ENCODE peak calls at places on chromosomes 7 and 10, in seven cellular contexts. B, V, L, Z, C, I and Q are unnamed samples.

GRCh38 chr7:33108591-33108930 is 643 bp downstream of the RP9 start:
- DNase-seq in C (no peak), V (no peak), I (no peak), L (peak; percentile 11), Z (peak; percentile 28), B (peak; percentile 61), Q (no peak)

GRCh38 chr7:27714831-27715444 is 25.0 kb upstream of the TAX1BP1 start:
- DNase-seq in C (no peak), L (peak; percentile 31), I (peak; percentile 86), B (no peak), V (peak; percentile 23), Z (no peak), Q (peak; percentile 89)

GRCh38 chr7:149751058-149751775 is 22.2 kb downstream of the ZNF467 start:
- DNase-seq in V (no peak), C (no peak), B (no peak), I (no peak), Z (no peak), L (no peak), Q (no peak)

GRCh38 chr10:132520147-132520811 is 17.3 kb upstream of the INPP5A start:
- DNase-seq in V (peak; percentile 67), I (no peak), Z (peak; percentile 66), B (no peak), C (peak; percentile 75), L (peak; percentile 71), Q (peak; percentile 72)

GRCh38 chr7:39130740-39131538 is 153.2 kb downstream of the POU6F2 start:
- DNase-seq in I (no peak), B (no peak), L (no peak), V (no peak), Z (peak; percentile 22), C (no peak), Q (no peak)

GRCh38 chr7:95871078-95871848 is 98.9 kb downstream of the DYNC1I1 start:
- DNase-seq in V (peak; percentile 60), I (peak; percentile 43), L (peak; percentile 65), B (peak; percentile 65), C (peak; percentile 7), Z (peak; percentile 59), Q (peak; percentile 68)

GRCh38 chr7:28293529-28293835 is 112.9 kb upstream of the JAZF1 start:
- DNase-seq in I (no peak), Z (no peak), V (no peak), C (no peak), B (peak; percentile 19), L (no peak), Q (no peak)

GRCh38 chr7:34750209-34750608 is 92.2 kb downstream of the NPSR1 start:
- DNase-seq in I (no peak), B (no peak), Z (no peak), C (no peak), V (no peak), L (no peak), Q (no peak)

GRCh38 chr7:5681423-5681822 is 100.0 kb downstream of the RNF216 start:
- DNase-seq in B (peak; percentile 25), V (no peak), I (no peak), L (peak; percentile 51), Z (no peak), C (no peak), Q (no peak)

GRCh38 chr7:42152353-42153205 is 84.4 kb downstream of the GLI3 start:
- DNase-seq in Z (no peak), B (no peak), I (no peak), V (no peak), C (no peak), L (no peak), Q (no peak)

GRCh38 chr7:50803359-50804337 is 21.0 kb upstream of the GRB10 start:
- DNase-seq in I (no peak), Z (no peak), C (no peak), L (no peak), B (no peak), V (peak; percentile 34), Q (peak; percentile 49)

GRCh38 chr7:26988975-26989374 is 106.8 kb downstream of the HOXA1 start:
- DNase-seq in Z (no peak), C (no peak), B (no peak), V (no peak), L (no peak), I (no peak), Q (no peak)

GRCh38 chr7:657565-658119 is 68.9 kb upstream of the DNAAF5 start:
- DNase-seq in B (peak; percentile 79), V (peak; percentile 11), Z (peak; percentile 49), C (peak; percentile 16), L (peak; percentile 40), I (no peak), Q (peak; percentile 65)

GRCh38 chr7:94396044-94396443 is 1.3 kb downstream of the COL1A2 start:
- DNase-seq in V (peak; percentile 89), C (no peak), B (no peak), Z (peak; percentile 62), L (peak; percentile 83), I (no peak), Q (peak; percentile 87)

GRCh38 chr10:61882621-61883375 is 18.7 kb upstream of the ARID5B start:
- DNase-seq in I (no peak), Z (no peak), C (peak; percentile 51), L (no peak), V (peak; percentile 66), B (no peak), Q (no peak)

GRCh38 chr10:132408367-132408781 is 11.4 kb downstream of the PWWP2B start:
- DNase-seq in I (no peak), C (no peak), V (no peak), Z (peak; percentile 71), L (no peak), B (peak; percentile 39), Q (no peak)

GRCh38 chr7:98879198-98879988 is 1.1 kb downstream of the TRRAP start:
- DNase-seq in V (peak; percentile 14), Z (peak; percentile 62), I (peak; percentile 72), C (no peak), B (peak; percentile 29), L (no peak), Q (no peak)

GRCh38 chr7:137086896-137087295 is 218.4 kb downstream of the CHRM2 start:
- DNase-seq in I (no peak), B (no peak), Z (no peak), C (no peak), V (no peak), L (no peak), Q (no peak)

GRCh38 chr7:98777051-98777450 is 92.8 kb downstream of the TMEM130 start:
- DNase-seq in Z (peak; percentile 37), I (no peak), V (no peak), L (no peak), C (no peak), B (no peak), Q (no peak)

GRCh38 chr10:97538401-97538800 is 34.2 kb upstream of the ANKRD2 start:
- DNase-seq in I (no peak), B (no peak), Z (no peak), C (no peak), L (no peak), V (peak; percentile 45), Q (no peak)

GRCh38 chr7:47952224-47952623 is 4.0 kb upstream of the PKD1L1 start:
- DNase-seq in V (no peak), I (no peak), C (no peak), Z (no peak), B (no peak), L (no peak), Q (no peak)

GRCh38 chr7:47951374-47951773 is 3.1 kb upstream of the PKD1L1 start:
- DNase-seq in C (no peak), L (no peak), V (no peak), Z (no peak), I (peak; percentile 37), B (no peak), Q (no peak)

GRCh38 chr7:47949703-47950102 is 1.4 kb upstream of the PKD1L1 start:
- DNase-seq in B (no peak), V (no peak), Z (no peak), L (no peak), C (no peak), I (no peak), Q (no peak)

GRCh38 chr7:47948096-47948790 is at the start of gene PKD1L1:
- DNase-seq in I (no peak), Z (no peak), B (no peak), L (no peak), C (no peak), V (no peak), Q (no peak)

GRCh38 chr7:47950714-47951113 is 2.4 kb upstream of the PKD1L1 start:
- DNase-seq in L (no peak), B (no peak), I (no peak), Z (peak; percentile 86), V (no peak), C (no peak), Q (peak; percentile 57)
- TF ChIP-seq CTCF in L (no peak), B (no peak), I (no peak), Z (no peak), V (no peak), C (no peak), Q (peak; percentile 17)

GRCh38 chr10:77231884-77232283 is 405.7 kb downstream of the KCNMA1 start:
- DNase-seq in C (no peak), L (no peak), V (no peak), I (no peak), Z (no peak), B (no peak), Q (no peak)
- H3K4me3 ChIP-seq in C (no peak overlapping the region), L (no peak overlapping the region), V (no peak overlapping the region), I (no peak overlapping the region), Z (no peak overlapping the region), B (no peak overlapping the region), Q (no peak overlapping the region)

GRCh38 chr7:25820432-25821040 is 331.5 kb upstream of the NFE2L3 start:
- DNase-seq in V (peak; percentile 14), Z (no peak), I (no peak), B (peak; percentile 32), L (no peak), C (no peak), Q (no peak)
- TF ChIP-seq CTCF in V (peak; percentile 53), Z (peak; percentile 19), I (no peak), B (peak; percentile 64), L (peak; percentile 37), C (peak; percentile 35), Q (peak; percentile 50)

GRCh38 chr10:114711487-114712250 is 53.6 kb upstream of the ABLIM1 start:
- DNase-seq in L (no peak), I (no peak), C (no peak), B (no peak), Z (no peak), V (no peak), Q (no peak)
- H3K4me3 ChIP-seq in L (no peak overlapping the region), I (no peak overlapping the region), C (no peak overlapping the region), B (no peak overlapping the region), Z (no peak overlapping the region), V (no peak overlapping the region), Q (no peak overlapping the region)

GRCh38 chr7:142587578-142588191 is 161.6 kb upstream of the PRSS1 start:
- DNase-seq in Z (peak; percentile 54), L (peak; percentile 75), C (peak; percentile 76), I (peak; percentile 60), V (peak; percentile 87), B (peak; percentile 80), Q (peak; percentile 78)
- TF ChIP-seq CTCF in Z (peak; percentile 43), L (peak; percentile 68), C (peak; percentile 91), I (peak; percentile 57), V (peak; percentile 96), B (peak; percentile 99), Q (peak; percentile 93)